ENCODE peak calls at places on chromosomes 7 and 10, in ten cellular contexts. S, I, J, R, C, E, Z, P, B and W are unnamed samples.
A peak's percentile ranks its signal among the peaks of the same experiment; 100 is the strongest.

GRCh38 chr10:74873803-74874452 is 47.5 kb downstream of the KAT6B start:
- DNase-seq in S (no peak), I (no peak), J (no peak), R (no peak), C (no peak), E (no peak), Z (no peak), P (no peak), B (no peak), W (no peak)

GRCh38 chr7:142892941-142893340 is 7.4 kb upstream of the TRPV6 start:
- DNase-seq in S (no peak), I (no peak), J (no peak), R (no peak), C (no peak), E (no peak), Z (no peak), P (no peak), B (no peak), W (no peak)

GRCh38 chr10:70588255-70588654 is 14.3 kb downstream of the PRF1 start:
- DNase-seq in S (no peak), I (no peak), J (no peak), R (no peak), C (no peak), E (no peak), Z (no peak), P (no peak), B (no peak), W (no peak)

GRCh38 chr7:79050592-79050991 is 402.9 kb downstream of the MAGI2 start:
- DNase-seq in S (no peak), I (peak; percentile 34), J (no peak), R (no peak), C (peak; percentile 40), E (no peak), Z (no peak), P (no peak), B (no peak), W (no peak)

GRCh38 chr10:75765705-75766104 is 334.3 kb downstream of the LRMDA start:
- DNase-seq in S (no peak), I (no peak), J (no peak), R (no peak), C (no peak), E (no peak), Z (no peak), P (no peak), B (no peak), W (no peak)

GRCh38 chr7:158137516-158138328 is 449.9 kb downstream of the PTPRN2 start:
- DNase-seq in S (no peak), I (no peak), J (no peak), R (no peak), C (no peak), E (no peak), Z (no peak), P (no peak), B (no peak), W (no peak)

GRCh38 chr7:148142660-148143248 is 447.8 kb upstream of the C7orf33 start:
- DNase-seq in S (peak; percentile 51), I (no peak), J (peak; percentile 24), R (peak; percentile 36), C (peak; percentile 39), E (no peak), Z (no peak), P (peak; percentile 10), B (peak; percentile 29), W (no peak)

GRCh38 chr7:139490130-139490529 is 6.7 kb upstream of the KLRG2 start:
- DNase-seq in S (peak; percentile 9), I (peak; percentile 50), J (no peak), R (no peak), C (no peak), E (no peak), Z (no peak), P (no peak), B (no peak), W (no peak)

GRCh38 chr7:151388007-151388297 is 21.9 kb downstream of the WDR86 start:
- DNase-seq in S (no peak), I (no peak), J (no peak), R (no peak), C (no peak), E (no peak), Z (no peak), P (no peak), B (no peak), W (no peak)

GRCh38 chr7:127907638-127908040 is 123.6 kb downstream of the LRRC4 start:
- DNase-seq in S (no peak), I (no peak), J (no peak), R (no peak), C (peak; percentile 80), E (no peak), Z (no peak), P (peak; percentile 77), B (no peak), W (no peak)